ENCODE peak calls at places on chromosome 14, in four cellular contexts. Q is pancreas, W is spleen, A is left lung. C is an unnamed sample.

GRCh38 chr14:82313889-82314288 is 780.2 kb upstream of the SEL1L start:
- DNase-seq in Q (no peak), A (no peak), W (no peak), C (no peak)

GRCh38 chr14:105067140-105067968 is 2.1 kb upstream of the GPR132 start:
- DNase-seq in A (peak; percentile 77), Q (no peak), W (peak; percentile 83), C (no peak)

GRCh38 chr14:71212683-71213107 is 305.4 kb downstream of the PCNX1 start:
- DNase-seq in Q (no peak), A (no peak), W (no peak), C (no peak)

GRCh38 chr14:101030586-101030985 is 127.1 kb upstream of the RTL1 start:
- DNase-seq in W (peak; percentile 58), A (no peak), Q (peak; percentile 39), C (no peak)

GRCh38 chr14:24327303-24327702 is 7.6 kb downstream of the ADCY4 start:
- DNase-seq in A (no peak), W (no peak), Q (no peak), C (no peak)

GRCh38 chr14:74134484-74134883 is 49.7 kb downstream of the LIN52 start:
- DNase-seq in W (no peak), A (no peak), Q (no peak), C (no peak)

GRCh38 chr14:91040545-91040944 is 19.9 kb downstream of the RPS6KA5 start:
- DNase-seq in W (no peak), A (no peak), Q (no peak), C (no peak)

GRCh38 chr14:31429791-31430190 is 9.4 kb upstream of the HEATR5A start:
- DNase-seq in A (no peak), Q (no peak), W (no peak), C (no peak)

GRCh38 chr14:89771251-89771650 is 183.3 kb downstream of the EFCAB11 start:
- DNase-seq in Q (no peak), W (no peak), A (no peak), C (no peak)

GRCh38 chr14:105397350-105397931 is 897 bp upstream of the TEX22 start:
- DNase-seq in A (peak; percentile 78), Q (peak; percentile 55), W (peak; percentile 83), C (no peak)

GRCh38 chr14:105486333-105486973 is at the start of gene CRIP1:
- DNase-seq in Q (no peak), W (no peak), A (no peak), C (no peak)

GRCh38 chr14:39430762-39431415 is 1.3 kb downstream of the FBXO33 start:
- DNase-seq in A (peak; percentile 72), Q (no peak), W (peak; percentile 83), C (no peak)
- TF ChIP-seq CTCF in A (no peak), Q (no peak), W (no peak), C (no peak)

GRCh38 chr14:99929601-99930000 is 135.6 kb upstream of the EVL start:
- DNase-seq in W (no peak), Q (no peak), A (no peak), C (no peak)
- TF ChIP-seq CTCF in W (no peak), Q (no peak), A (no peak), C (no peak)

GRCh38 chr14:103607822-103608221 is 21.2 kb upstream of the KLC1 start:
- DNase-seq in Q (no peak), W (no peak), A (no peak), C (no peak)

GRCh38 chr14:103611215-103611614 is 17.8 kb upstream of the KLC1 start:
- DNase-seq in A (no peak), Q (no peak), W (no peak), C (no peak)

GRCh38 chr14:103604620-103605019 is 24.4 kb upstream of the KLC1 start:
- DNase-seq in Q (no peak), A (no peak), W (no peak), C (no peak)

DNA sequence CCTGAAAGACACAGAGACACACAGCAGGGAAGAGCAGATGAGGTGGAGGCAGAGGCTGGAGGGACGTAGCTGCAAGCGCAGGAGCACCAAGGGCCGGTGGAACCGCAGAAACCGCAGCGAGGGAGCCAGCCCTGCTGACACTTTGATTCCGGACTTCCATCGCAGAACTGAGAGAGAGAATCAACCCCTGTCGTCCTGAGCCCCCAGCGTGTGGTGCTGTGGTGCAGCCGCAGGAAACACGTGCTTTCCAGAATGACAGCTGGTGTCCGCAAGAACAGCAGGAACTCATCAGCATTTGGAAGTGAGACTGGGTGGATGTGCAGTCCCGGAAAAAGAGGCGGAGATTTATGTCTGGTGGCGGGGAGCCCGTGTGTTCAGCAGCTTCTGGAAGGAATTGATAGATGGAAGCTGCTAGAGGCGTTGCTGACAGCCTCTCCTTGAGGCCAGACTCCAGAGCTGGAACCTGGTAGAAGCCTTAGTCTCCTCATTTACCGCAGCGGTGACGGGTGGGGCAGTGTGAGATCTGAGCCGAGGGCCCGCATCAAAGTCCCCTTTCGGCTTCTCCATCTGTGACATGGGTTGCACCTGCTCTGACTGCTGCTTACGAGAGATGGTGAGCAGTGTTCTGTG is 21.9 kb upstream of the KLC1 start:
- DNase-seq in Q (no peak), W (peak; percentile 85), A (peak; percentile 83), C (no peak)
- TF ChIP-seq CTCF in Q (no peak), W (peak; percentile 37), A (no peak), C (no peak)

GRCh38 chr14:80208426-80208950 is 2.8 kb downstream of the DIO2 start:
- DNase-seq in W (no peak), A (no peak), Q (no peak), C (no peak)
- TF ChIP-seq CTCF in W (no peak), A (no peak), Q (no peak), C (no peak)

GRCh38 chr14:52729925-52730707 is at the start of gene STYX:
- DNase-seq in A (peak; percentile 100), Q (peak; percentile 99), W (peak; percentile 100), C (peak; percentile 99)
- TF ChIP-seq CTCF in A (peak; percentile 59), Q (no peak), W (peak; percentile 62), C (peak; percentile 20)

C was measured in type B pancreatic cell.